ENCODE peak calls at places on chromosomes 12 and 14, in ten cellular contexts. A, N, K, Q, G, E, B, P, X and S are unnamed samples.

GRCh38 chr12:131122631-131123030 is 168.9 kb downstream of the ADGRD1 start:
- DNase-seq in N (no peak), E (no peak), X (no peak), B (no peak), K (no peak), Q (no peak), P (no peak), A (no peak), G (no peak), S (no peak)

GRCh38 chr12:132253698-132254480 is 75.5 kb downstream of the GALNT9 start:
- DNase-seq in N (no peak), X (no peak), B (no peak), A (no peak), E (no peak), G (no peak), K (no peak), P (no peak), Q (no peak), S (no peak)

GRCh38 chr12:130983328-130984017 is 29.8 kb downstream of the ADGRD1 start:
- DNase-seq in P (no peak), X (no peak), A (no peak), K (no peak), Q (no peak), N (no peak), B (no peak), G (no peak), E (no peak), S (no peak)

GRCh38 chr12:34406228-34406995 is 384.1 kb downstream of the ALG10 start:
- DNase-seq in P (no peak), B (peak; percentile 10), E (no peak), Q (no peak), A (no peak), G (no peak), X (no peak), N (no peak), K (peak; percentile 0), S (no peak)

GRCh38 chr14:52063107-52063506 is 5.8 kb downstream of the NID2 start:
- DNase-seq in B (no peak), N (no peak), P (no peak), K (no peak), E (peak; percentile 28), X (peak; percentile 81), G (no peak), Q (no peak), A (no peak), S (no peak)

GRCh38 chr12:128382946-128383739 is 116.2 kb downstream of the TMEM132C start:
- DNase-seq in E (no peak), X (no peak), A (no peak), P (no peak), B (no peak), K (no peak), Q (no peak), N (no peak), G (no peak), S (no peak)

GRCh38 chr14:100237735-100238418 is 1.1 kb upstream of the YY1 start:
- DNase-seq in E (peak; percentile 59), K (peak; percentile 62), Q (peak; percentile 55), P (no peak), N (no peak), X (peak; percentile 52), A (peak; percentile 40), G (peak; percentile 22), B (peak; percentile 46), S (no peak)

GRCh38 chr14:103121846-103122577 is 1.2 kb upstream of the TNFAIP2 start:
- DNase-seq in Q (peak; percentile 95), P (peak; percentile 75), E (peak; percentile 63), A (no peak), X (peak; percentile 94), B (peak; percentile 87), G (peak; percentile 50), K (peak; percentile 55), N (no peak), S (peak; percentile 54)

GRCh38 chr14:23094666-23095195 is at the start of gene ACIN1:
- DNase-seq in B (peak; percentile 70), X (peak; percentile 92), Q (no peak), N (peak; percentile 46), P (no peak), K (peak; percentile 85), E (peak; percentile 89), G (peak; percentile 75), A (peak; percentile 81), S (no peak)

GRCh38 chr14:70585221-70585620 is 15.2 kb downstream of the MED6 start:
- DNase-seq in N (no peak), B (no peak), K (no peak), A (no peak), E (no peak), P (no peak), X (peak; percentile 1), G (no peak), Q (no peak), S (no peak)

GRCh38 chr14:100446572-100446971 is 123.4 kb downstream of the SLC25A47 start:
- DNase-seq in B (no peak), G (no peak), X (no peak), E (no peak), A (no peak), K (no peak), P (no peak), N (no peak), Q (no peak), S (no peak)

GRCh38 chr12:6778571-6779550 is 6.5 kb downstream of the LAG3 start:
- DNase-seq in Q (peak; percentile 97), A (peak; percentile 92), P (peak; percentile 73), X (peak; percentile 96), K (peak; percentile 91), B (peak; percentile 94), E (peak; percentile 94), G (peak; percentile 81), N (peak; percentile 73), S (peak; percentile 77)

GRCh38 chr12:12786716-12787601 is 1.5 kb downstream of the APOLD1 start:
- DNase-seq in K (peak; percentile 98), B (peak; percentile 77), P (peak; percentile 39), N (peak; percentile 30), X (peak; percentile 90), A (peak; percentile 84), G (peak; percentile 64), E (peak; percentile 84), Q (peak; percentile 76), S (peak; percentile 46)

GRCh38 chr12:19764408-19764807 is 325.1 kb downstream of the AEBP2 start:
- DNase-seq in E (peak; percentile 13), B (no peak), A (no peak), N (no peak), Q (no peak), K (no peak), X (no peak), P (no peak), G (no peak), S (no peak)

GRCh38 chr14:68968051-68968450 is 11.1 kb downstream of the ACTN1 start:
- DNase-seq in N (peak; percentile 49), E (no peak), X (no peak), Q (no peak), K (no peak), A (no peak), P (no peak), B (no peak), G (no peak), S (no peak)

GRCh38 chr12:57523706-57524614 is 1.3 kb downstream of the MBD6 start:
- DNase-seq in X (no peak), A (no peak), N (no peak), B (no peak), Q (no peak), K (no peak), P (no peak), G (no peak), E (no peak), S (no peak)

GRCh38 chr12:52191841-52192791 is at the start of gene KRT80:
- DNase-seq in P (peak; percentile 96), B (peak; percentile 93), G (peak; percentile 98), X (peak; percentile 99), Q (no peak), K (peak; percentile 99), N (no peak), A (peak; percentile 98), E (peak; percentile 99), S (peak; percentile 80)

GRCh38 chr14:50001999-50002925 is 109.4 kb downstream of the ARF6 start:
- DNase-seq in G (no peak), Q (no peak), E (no peak), P (no peak), K (no peak), N (no peak), A (no peak), B (peak; percentile 38), X (no peak), S (no peak)

GRCh38 chr12:107027304-107028053 is 40.5 kb upstream of the MTERF2 start:
- DNase-seq in E (peak; percentile 85), Q (peak; percentile 5), P (peak; percentile 93), A (peak; percentile 82), X (peak; percentile 96), K (peak; percentile 90), N (no peak), B (no peak), G (peak; percentile 93), S (peak; percentile 74)

GRCh38 chr12:40903040-40903439 is 210.8 kb downstream of the CNTN1 start:
- DNase-seq in X (no peak), A (no peak), P (no peak), Q (no peak), B (no peak), G (no peak), E (no peak), N (no peak), K (no peak), S (no peak)

GRCh38 chr14:68797180-68797670 is 4.4 kb upstream of the ZFP36L1 start:
- DNase-seq in K (no peak), E (no peak), N (no peak), P (no peak), A (no peak), Q (no peak), X (no peak), G (no peak), B (peak; percentile 19), S (no peak)

GRCh38 chr12:20629414-20630156 is 65.5 kb upstream of the SLCO1C1 start:
- DNase-seq in E (peak; percentile 44), K (peak; percentile 5), N (no peak), G (peak; percentile 70), B (peak; percentile 23), P (no peak), X (peak; percentile 73), Q (no peak), A (no peak), S (no peak)

GRCh38 chr14:103021817-103022668 is 35.3 kb downstream of the CDC42BPB start:
- DNase-seq in B (no peak), A (no peak), N (no peak), K (peak; percentile 7), E (peak; percentile 33), X (no peak), P (no peak), G (no peak), Q (peak; percentile 73), S (no peak)

GRCh38 chr12:49028666-49029275 is 10.2 kb upstream of the PRKAG1 start:
- DNase-seq in E (no peak), P (no peak), B (no peak), N (no peak), K (no peak), Q (no peak), X (no peak), G (no peak), A (no peak), S (no peak)

GRCh38 chr14:101586531-101587402 is 25.5 kb downstream of the DIO3 start:
- DNase-seq in Q (no peak), E (no peak), K (no peak), G (no peak), B (no peak), N (no peak), X (no peak), A (no peak), P (no peak), S (no peak)

GRCh38 chr14:103232338-103232808 is 101.7 kb upstream of the EIF5 start:
- DNase-seq in N (no peak), G (no peak), A (no peak), E (no peak), Q (peak; percentile 77), B (no peak), P (no peak), K (no peak), X (no peak), S (no peak)

GRCh38 chr12:54131641-54132280 is 57.0 kb downstream of the SMUG1 start:
- DNase-seq in G (no peak), K (no peak), P (no peak), X (no peak), A (no peak), Q (no peak), E (peak; percentile 45), N (no peak), B (no peak), S (no peak)

GRCh38 chr14:77598366-77599050 is 17.9 kb downstream of the SPTLC2 start:
- DNase-seq in A (no peak), K (no peak), Q (no peak), E (no peak), B (no peak), N (no peak), G (no peak), X (no peak), P (no peak), S (no peak)